ENCODE peak calls at places on chromosomes 5 and 9, in seven cellular contexts. K, O, N, R, Y, W and U are unnamed samples.

GRCh38 chr5:137195483-137195882 is 303.6 kb downstream of the SPOCK1 start:
- DNase-seq in K (no peak), W (no peak), O (no peak), Y (no peak), N (no peak), R (peak), U (no peak)

GRCh38 chr5:37837101-37838032 is 2.5 kb downstream of the GDNF start:
- DNase-seq in W (peak), K (peak), Y (peak), O (no peak), N (peak), R (peak), U (peak)

GRCh38 chr5:40906351-40906751 is 2.9 kb upstream of the C7 start:
- DNase-seq in R (peak), K (no peak), O (no peak), W (no peak), Y (no peak), N (no peak), U (no peak)

GRCh38 chr5:44538831-44539539 is 149.8 kb upstream of the FGF10 start:
- DNase-seq in O (no peak), R (no peak), Y (no peak), N (no peak), K (no peak), W (no peak), U (no peak)

GRCh38 chr5:137122075-137122474 is 377.1 kb downstream of the SPOCK1 start:
- DNase-seq in W (no peak), O (no peak), R (no peak), N (no peak), Y (no peak), K (no peak), U (no peak)

GRCh38 chr5:66923922-66924321 is 272.7 kb downstream of the CD180 start:
- DNase-seq in Y (no peak), R (no peak), O (no peak), N (peak), W (no peak), K (no peak), U (no peak)

GRCh38 chr9:131635285-131635684 is 90.0 kb downstream of the PRRT1B start:
- DNase-seq in W (no peak), K (peak), N (peak), Y (peak), O (peak), R (peak), U (peak)

GRCh38 chr5:159316519-159317383 is 13.5 kb downstream of the IL12B start:
- DNase-seq in W (no peak), O (peak), Y (peak), R (peak), K (peak), N (peak), U (peak)

GRCh38 chr9:77897292-77897691 is 134.3 kb downstream of the GNAQ start:
- DNase-seq in O (peak), R (peak), Y (no peak), N (peak), W (no peak), K (no peak), U (no peak)

GRCh38 chr5:124806026-124806856 is 59.8 kb upstream of the ZNF608 start:
- DNase-seq in N (peak), O (peak), K (no peak), W (no peak), Y (no peak), R (peak), U (no peak)

GRCh38 chr5:1333986-1334385 is 10.9 kb downstream of the CLPTM1L start:
- DNase-seq in Y (no peak), K (no peak), W (no peak), O (no peak), N (no peak), R (no peak), U (no peak)

GRCh38 chr9:86460211-86461002 is 106.2 kb upstream of the TUT7 start:
- DNase-seq in K (no peak), N (no peak), O (no peak), Y (no peak), R (no peak), W (no peak), U (no peak)

GRCh38 chr5:9197881-9198260 is 348.0 kb downstream of the SEMA5A start:
- DNase-seq in N (no peak), K (no peak), Y (no peak), R (peak), O (no peak), W (no peak), U (no peak)

GRCh38 chr9:96062051-96062450 is 186.6 kb downstream of the ERCC6L2 start:
- DNase-seq in R (no peak), K (no peak), Y (no peak), W (no peak), O (no peak), N (no peak), U (no peak)

GRCh38 chr5:433836-434235 is 9.1 kb upstream of the EXOC3 start:
- DNase-seq in R (no peak), W (no peak), N (no peak), O (no peak), Y (no peak), K (no peak), U (no peak)

GRCh38 chr5:31492824-31493223 is 39.1 kb downstream of the DROSHA start:
- DNase-seq in O (no peak), R (no peak), W (no peak), N (no peak), K (no peak), Y (no peak), U (no peak)

GRCh38 chr9:24413651-24414050 is 132.0 kb downstream of the IZUMO3 start:
- DNase-seq in W (no peak), Y (no peak), O (no peak), K (no peak), N (no peak), R (peak), U (no peak)

GRCh38 chr9:127139071-127139731 is 16.8 kb upstream of the ANGPTL2 start:
- DNase-seq in W (no peak), N (no peak), R (no peak), O (no peak), K (no peak), Y (no peak), U (no peak)

GRCh38 chr5:62969409-62970120 is 390.9 kb downstream of the LRRC70 start:
- DNase-seq in R (no peak), W (no peak), O (no peak), Y (no peak), K (no peak), N (no peak), U (no peak)

GRCh38 chr9:136342191-136343120 is 15.1 kb downstream of the GPSM1 start:
- DNase-seq in R (no peak), N (peak), W (peak), K (peak), O (peak), Y (peak), U (peak)